ENCODE peak calls at places on chromosomes 3 and 15, in six cellular contexts. E is coronary artery, Z is ovary, V is dorsolateral prefrontal cortex, W is tibial artery, F is GM23338. S is an unnamed sample.
A peak's percentile ranks its signal among the peaks of the same experiment; 100 is the strongest.

GRCh38 chr3:71191031-71191482 is 392.5 kb downstream of the FOXP1 start:
- DNase-seq in F (no peak), W (no peak), V (no peak), E (no peak), Z (no peak), S (no peak)

GRCh38 chr15:81516012-81516411 is 142.0 kb upstream of the TMC3 start:
- DNase-seq in W (no peak), V (no peak), F (no peak), Z (no peak), E (no peak), S (no peak)

GRCh38 chr3:184648726-184649125 is 63.1 kb downstream of the MAGEF1 start:
- DNase-seq in Z (no peak), W (no peak), F (no peak), E (no peak), V (no peak), S (no peak)

GRCh38 chr3:158668506-158668905 is 3.9 kb downstream of the LXN start:
- DNase-seq in F (no peak), Z (no peak), W (no peak), V (no peak), E (no peak), S (no peak)

GRCh38 chr3:66885326-66886000 is 112.6 kb upstream of the KBTBD8 start:
- DNase-seq in W (no peak), F (peak; percentile 52), E (no peak), V (no peak), Z (no peak), S (no peak)

GRCh38 chr3:75303676-75304075 is 360.5 kb upstream of the FRG2C start:
- DNase-seq in W (no peak), F (no peak), V (no peak), E (no peak), Z (no peak), S (no peak)

GRCh38 chr15:84391191-84391590 is 155.6 kb downstream of the GOLGA6L4 start:
- DNase-seq in V (no peak), F (no peak), W (no peak), E (peak; percentile 17), Z (no peak), S (no peak)

GRCh38 chr3:46845860-46846623 is 17.2 kb downstream of the MYL3 start:
- DNase-seq in Z (peak; percentile 86), W (peak; percentile 70), E (no peak), F (peak; percentile 85), V (peak; percentile 24), S (peak; percentile 82)

GRCh38 chr3:32759342-32759741 is 58.5 kb upstream of the TRIM71 start:
- DNase-seq in V (no peak), E (no peak), F (no peak), W (no peak), Z (no peak), S (no peak)

GRCh38 chr3:71585126-71585525 is 1.6 kb upstream of the FOXP1 start:
- DNase-seq in F (no peak), W (peak; percentile 25), V (no peak), E (no peak), Z (no peak), S (peak; percentile 26)

GRCh38 chr3:74639681-74640080 is 25.2 kb upstream of the CNTN3 start:
- DNase-seq in F (no peak), E (no peak), V (no peak), W (no peak), Z (no peak), S (no peak)

GRCh38 chr3:139917226-139917785 is 17.7 kb upstream of the CLSTN2 start:
- DNase-seq in V (no peak), E (no peak), F (no peak), Z (no peak), W (no peak), S (no peak)

GRCh38 chr3:177211503-177212277 is 14.4 kb upstream of the TBL1XR1 start:
- DNase-seq in F (no peak), E (no peak), Z (no peak), W (no peak), V (no peak), S (no peak)

GRCh38 chr15:39242345-39242744 is 338.5 kb upstream of the THBS1 start:
- DNase-seq in F (no peak), W (peak; percentile 22), E (no peak), Z (no peak), V (peak; percentile 6), S (no peak)

GRCh38 chr3:183161552-183162345 is 785 bp downstream of the LAMP3 start:
- DNase-seq in F (peak; percentile 89), E (no peak), W (no peak), V (no peak), Z (no peak), S (peak; percentile 33)

GRCh38 chr3:42667096-42667522 is 13.6 kb downstream of the ZBTB47 start:
- DNase-seq in F (no peak), Z (peak; percentile 48), V (no peak), E (peak; percentile 52), W (no peak), S (no peak)

GRCh38 chr3:24201301-24201700 is 256.2 kb downstream of the NR1D2 start:
- DNase-seq in V (no peak), W (no peak), Z (no peak), E (no peak), F (no peak), S (no peak)

GRCh38 chr3:194023501-194024280 is 112.3 kb upstream of the HES1 start:
- DNase-seq in W (no peak), E (no peak), F (no peak), Z (no peak), V (no peak), S (no peak)

GRCh38 chr3:159872374-159873109 is 116.1 kb upstream of the IL12A start:
- DNase-seq in F (peak; percentile 28), V (no peak), Z (no peak), W (no peak), E (no peak), S (no peak)

GRCh38 chr3:38644662-38645053 is 4.8 kb downstream of the SCN5A start:
- DNase-seq in Z (no peak), E (no peak), W (no peak), F (no peak), V (no peak), S (no peak)

GRCh38 chr3:76561494-76562242 is 478.2 kb upstream of the ROBO2 start:
- DNase-seq in F (peak; percentile 30), E (no peak), W (no peak), V (no peak), Z (no peak), S (no peak)

GRCh38 chr3:149989307-149989706 is 18.6 kb upstream of the PFN2 start:
- DNase-seq in E (no peak), W (no peak), F (no peak), V (no peak), Z (no peak), S (no peak)

GRCh38 chr15:63349156-63349555 is 32.5 kb downstream of the CA12 start:
- DNase-seq in E (no peak), Z (no peak), V (no peak), F (no peak), W (no peak), S (peak; percentile 34)

GRCh38 chr15:51874751-51875644 is 45.5 kb downstream of the TMOD3 start:
- DNase-seq in E (no peak), Z (no peak), F (peak; percentile 36), V (peak; percentile 11), W (peak; percentile 62), S (peak; percentile 37)

GRCh38 chr15:51425517-51426033 is 84.1 kb downstream of the GLDN start:
- DNase-seq in F (no peak), Z (no peak), V (no peak), E (no peak), W (no peak), S (no peak)

GRCh38 chr3:126873416-126873815 is 109.5 kb upstream of the PLXNA1 start:
- DNase-seq in E (no peak), V (no peak), W (no peak), Z (peak; percentile 13), F (no peak), S (no peak)

GRCh38 chr3:45551214-45552010 is 43.1 kb upstream of the LIMD1 start:
- DNase-seq in E (peak; percentile 87), W (peak; percentile 65), Z (peak; percentile 77), V (no peak), F (no peak), S (peak; percentile 40)

GRCh38 chr15:97909291-97909891 is 51.1 kb upstream of the ARRDC4 start:
- DNase-seq in F (peak; percentile 81), W (peak; percentile 48), E (no peak), V (peak; percentile 24), Z (peak; percentile 59), S (peak; percentile 52)

GRCh38 chr3:138332472-138333073 is 2.9 kb upstream of the NME9 start:
- DNase-seq in V (no peak), W (no peak), F (peak; percentile 59), E (no peak), Z (no peak), S (no peak)

GRCh38 chr3:6250167-6250566 is 610.7 kb upstream of the GRM7 start:
- DNase-seq in E (no peak), Z (no peak), F (no peak), V (no peak), W (no peak), S (no peak)

GRCh38 chr3:58068126-58068809 is 60.0 kb downstream of the FLNB start:
- DNase-seq in V (no peak), W (no peak), F (no peak), E (no peak), Z (no peak), S (no peak)

GRCh38 chr3:111582114-111582461 is 13.1 kb downstream of the ZBED2 start:
- DNase-seq in W (no peak), Z (no peak), V (no peak), E (no peak), F (no peak), S (no peak)

GRCh38 chr15:29821416-29822099 is 710 bp downstream of the TJP1 start:
- DNase-seq in F (peak; percentile 92), W (peak; percentile 78), E (peak; percentile 89), Z (peak; percentile 71), V (peak; percentile 23), S (peak; percentile 78)
- TF ChIP-seq CTCF in F (no peak), W (peak; percentile 20), E (no peak), Z (no peak), V (no peak), S (no peak)

GRCh38 chr3:31531465-31531991 is 1.2 kb upstream of the STT3B start:
- DNase-seq in V (no peak), W (no peak), F (no peak), E (no peak), Z (no peak), S (no peak)
- TF ChIP-seq CTCF in V (peak; percentile 28), W (peak; percentile 2), F (peak; percentile 34), E (no peak), Z (no peak), S (no peak)

GRCh38 chr3:196638922-196639516 is 475 bp upstream of the NRROS start:
- DNase-seq in F (no peak), E (no peak), Z (no peak), W (no peak), V (peak; percentile 32), S (no peak)
- TF ChIP-seq CTCF in F (no peak), E (no peak), Z (no peak), W (no peak), V (no peak), S (no peak)

DNA sequence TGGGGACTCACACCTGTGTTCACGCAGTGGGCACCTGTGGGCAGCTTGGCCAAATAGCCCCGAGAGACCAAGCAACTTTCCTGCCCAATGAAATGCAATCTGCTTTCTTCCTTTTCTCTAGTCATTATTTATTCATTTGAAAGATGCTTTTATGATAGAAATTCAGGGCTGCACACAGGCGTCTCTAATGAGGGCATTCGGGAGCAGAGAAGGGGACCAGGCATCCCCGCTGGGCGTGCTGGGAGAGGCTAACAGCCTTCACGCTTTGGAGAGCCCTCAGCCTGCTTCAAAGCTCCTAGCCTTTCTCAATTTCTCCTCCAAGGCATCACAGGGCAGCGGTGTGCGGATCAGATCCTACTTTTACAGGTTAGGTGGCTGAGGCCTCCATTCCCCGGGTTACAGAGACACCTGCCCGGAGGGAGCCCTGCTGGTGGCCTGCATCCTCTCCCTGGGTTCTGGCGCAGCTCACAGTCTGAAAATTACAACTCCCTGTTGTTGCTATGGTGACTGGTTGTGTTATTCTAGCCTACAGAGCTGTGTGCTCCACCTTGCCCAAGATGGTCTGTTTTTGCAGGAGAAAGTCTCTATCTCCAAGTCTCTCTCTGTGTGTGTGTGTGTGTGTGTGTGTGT is 21.8 kb upstream of the KLF13 start:
- DNase-seq in V (peak; percentile 65), Z (no peak), W (no peak), F (peak; percentile 37), E (no peak), S (no peak)
- TF ChIP-seq CTCF in V (no peak), Z (no peak), W (no peak), F (no peak), E (no peak), S (no peak)